ENCODE peak calls at places on chromosomes 1 and 21, in six cellular contexts. X is AG10803, W is LHCN-M2, M is fibroblast of villous mesenchyme, T is left cardiac atrium, U is GM06990. Q is an unnamed sample.

GRCh38 chr1:161001537-161001936 is 19.4 kb downstream of the F11R start:
- DNase-seq in X (no peak), T (peak), U (no peak), M (peak), W (no peak), Q (peak)

GRCh38 chr1:19087737-19088594 is 122.1 kb downstream of the UBR4 start:
- DNase-seq in W (no peak), X (no peak), U (peak), T (no peak), M (no peak), Q (no peak)

GRCh38 chr1:36084502-36085115 is 715 bp downstream of the TEKT2 start:
- DNase-seq in U (no peak), W (no peak), T (no peak), M (no peak), X (no peak), Q (no peak)

GRCh38 chr1:203265541-203265940 is 36.1 kb upstream of the CHIT1 start:
- DNase-seq in M (no peak), T (no peak), U (no peak), W (no peak), X (no peak), Q (no peak)

GRCh38 chr1:167532964-167533824 is 14.9 kb upstream of the CD247 start:
- DNase-seq in T (no peak), X (no peak), W (no peak), M (no peak), U (no peak), Q (peak)

GRCh38 chr1:180213401-180214177 is 16.5 kb upstream of the LHX4 start:
- DNase-seq in U (peak), X (peak), W (peak), M (peak), T (no peak), Q (no peak)

GRCh38 chr1:161192476-161193465 is 6.1 kb downstream of the ADAMTS4 start:
- DNase-seq in W (peak), M (peak), T (peak), U (no peak), X (peak), Q (peak)

GRCh38 chr1:22291926-22292788 is 149.3 kb upstream of the WNT4 start:
- DNase-seq in U (no peak), X (no peak), T (no peak), M (no peak), W (no peak), Q (no peak)

GRCh38 chr1:4057603-4058002 is 157.5 kb upstream of the C1orf174 start:
- DNase-seq in W (no peak), X (no peak), U (no peak), T (no peak), M (no peak), Q (no peak)

GRCh38 chr1:81201779-81202178 is 599.0 kb upstream of the ADGRL2 start:
- DNase-seq in M (no peak), W (no peak), X (no peak), U (no peak), T (no peak), Q (no peak)

GRCh38 chr1:169550294-169550693 is 36.0 kb downstream of the F5 start:
- DNase-seq in T (no peak), M (peak), W (peak), X (peak), U (peak), Q (no peak)

GRCh38 chr1:1684031-1684681 is 8.4 kb downstream of the SLC35E2B start:
- DNase-seq in T (no peak), U (no peak), X (no peak), W (no peak), M (no peak), Q (peak)

GRCh38 chr1:240906477-240906876 is 294.5 kb upstream of the GREM2 start:
- DNase-seq in T (no peak), X (no peak), W (peak), M (no peak), U (no peak), Q (no peak)

GRCh38 chr1:100253552-100253951 is 3.9 kb upstream of the DBT start:
- DNase-seq in M (no peak), U (no peak), X (no peak), T (no peak), W (no peak), Q (no peak)

GRCh38 chr21:45889115-45889708 is 92.4 kb upstream of the COL6A1 start:
- DNase-seq in T (peak), W (no peak), M (no peak), X (no peak), U (no peak), Q (peak)

GRCh38 chr1:39405358-39405757 is 86.1 kb upstream of the BMP8A start:
- DNase-seq in W (no peak), U (no peak), M (no peak), X (peak), T (peak), Q (no peak)

GRCh38 chr1:94240822-94241221 is 3.4 kb upstream of the ARHGAP29 start:
- DNase-seq in M (peak), X (no peak), W (peak), U (no peak), T (no peak), Q (no peak)

GRCh38 chr1:149881876-149882275 is 17.5 kb upstream of the BOLA1 start:
- DNase-seq in X (no peak), T (no peak), W (no peak), U (no peak), M (no peak), Q (no peak)

GRCh38 chr1:227546598-227547313 is 16.6 kb upstream of the ZNF678 start:
- DNase-seq in X (no peak), M (no peak), W (no peak), U (no peak), T (no peak), Q (no peak)

GRCh38 chr1:66351913-66352312 is 182.0 kb upstream of the SGIP1 start:
- DNase-seq in T (no peak), U (no peak), X (no peak), W (no peak), M (no peak), Q (no peak)

GRCh38 chr1:26677306-26678115 is 18.3 kb upstream of the ARID1A start:
- DNase-seq in U (peak), M (peak), W (peak), X (peak), T (peak), Q (peak)

GRCh38 chr1:75797273-75797588 is 549 bp downstream of the MSH4 start:
- DNase-seq in M (no peak), T (no peak), U (no peak), X (no peak), W (no peak), Q (no peak)

GRCh38 chr1:20430355-20431290 is 55.4 kb downstream of the CAMK2N1 start:
- DNase-seq in W (no peak), T (peak), M (peak), U (no peak), X (no peak), Q (peak)

GRCh38 chr1:230708631-230709580 is 5.0 kb downstream of the AGT start:
- DNase-seq in X (peak), M (peak), W (no peak), T (peak), U (no peak), Q (no peak)

GRCh38 chr1:59375321-59376220 is 78.7 kb downstream of the FGGY start:
- DNase-seq in U (no peak), M (peak), X (peak), T (no peak), W (peak), Q (peak)

GRCh38 chr1:162878000-162878596 is 17.1 kb upstream of the CCDC190 start:
- DNase-seq in W (peak), T (peak), X (peak), M (peak), U (no peak), Q (no peak)

GRCh38 chr1:216175714-216176113 is 247.5 kb downstream of the USH2A start:
- DNase-seq in W (no peak), U (no peak), T (no peak), M (no peak), X (no peak), Q (no peak)

GRCh38 chr1:234955107-234955731 is 173.4 kb downstream of the TOMM20 start:
- DNase-seq in T (peak), X (peak), M (peak), U (peak), W (peak), Q (peak)

GRCh38 chr1:117793396-117793795 is 136.0 kb downstream of the GDAP2 start:
- DNase-seq in X (no peak), M (no peak), W (no peak), U (no peak), T (no peak), Q (no peak)

GRCh38 chr1:44705938-44706337 is 25.0 kb downstream of the RNU5D-1 start:
- DNase-seq in X (no peak), W (no peak), T (no peak), M (no peak), U (no peak), Q (no peak)

GRCh38 chr1:163168053-163168452 is 34.7 kb downstream of the RGS5 start:
- DNase-seq in X (peak), T (no peak), M (peak), U (no peak), W (peak), Q (no peak)

GRCh38 chr1:234281826-234282489 is 91.3 kb upstream of the COA6 start:
- DNase-seq in U (no peak), M (no peak), T (no peak), X (peak), W (no peak), Q (no peak)

GRCh38 chr1:160205974-160206369 is 788 bp downstream of the PEA15 start:
- DNase-seq in T (peak), X (peak), M (peak), W (peak), U (peak), Q (peak)

GRCh38 chr1:161225534-161226319 is at the start of gene TOMM40L:
- DNase-seq in W (peak), M (peak), T (peak), U (peak), X (peak), Q (peak)

GRCh38 chr1:218330043-218330623 is 15.0 kb upstream of the TGFB2 start:
- DNase-seq in T (no peak), X (peak), W (peak), U (no peak), M (peak), Q (no peak)

Q was measured in left ventricle myocardium superior.